ENCODE peak calls at places on chromosomes 1 and 21, in nine cellular contexts. M, O, Z, J, X, H, W, B and T are unnamed samples.

GRCh38 chr1:180614746-180615145 is 17.1 kb upstream of the XPR1 start:
- DNase-seq in B (no peak), W (no peak), O (no peak), M (no peak), J (no peak), X (no peak), Z (no peak), H (no peak), T (no peak)

GRCh38 chr1:219812086-219812485 is 116.3 kb downstream of the SLC30A10 start:
- DNase-seq in Z (no peak), O (no peak), X (no peak), H (no peak), M (no peak), B (no peak), J (no peak), W (no peak), T (no peak)

GRCh38 chr1:162633327-162633762 is 1.1 kb downstream of the DDR2 start:
- DNase-seq in B (no peak), W (peak), H (no peak), X (no peak), O (no peak), J (no peak), M (peak), Z (no peak), T (no peak)

GRCh38 chr1:186987769-186988168 is 159.0 kb downstream of the PLA2G4A start:
- DNase-seq in J (no peak), W (no peak), O (no peak), B (no peak), H (no peak), Z (no peak), M (no peak), X (no peak), T (no peak)

GRCh38 chr1:37391181-37391949 is 83.0 kb upstream of the ZC3H12A start:
- DNase-seq in O (no peak), W (peak), J (no peak), H (no peak), Z (no peak), X (peak), B (no peak), M (no peak), T (no peak)

GRCh38 chr1:101235696-101236545 is 898 bp upstream of the S1PR1 start:
- DNase-seq in W (peak), O (peak), B (peak), M (peak), H (no peak), Z (peak), J (no peak), X (peak), T (peak)

GRCh38 chr21:45980271-45980670 is 1.3 kb upstream of the COL6A1 start:
- DNase-seq in O (no peak), M (no peak), H (no peak), J (no peak), W (no peak), B (no peak), X (no peak), Z (no peak), T (no peak)

GRCh38 chr1:58249371-58249728 is 297.2 kb downstream of the OMA1 start:
- DNase-seq in W (no peak), Z (no peak), O (no peak), M (no peak), H (no peak), B (no peak), J (no peak), X (no peak), T (no peak)

GRCh38 chr1:75514270-75514669 is 96.6 kb downstream of the SLC44A5 start:
- DNase-seq in Z (no peak), J (no peak), M (no peak), H (no peak), O (no peak), B (no peak), X (no peak), W (no peak), T (no peak)

GRCh38 chr1:238018214-238018613 is 127.5 kb upstream of the ZP4 start:
- DNase-seq in H (no peak), J (no peak), W (no peak), Z (no peak), X (no peak), B (no peak), M (no peak), O (no peak), T (no peak)

GRCh38 chr1:38020361-38020760 is 7.8 kb downstream of the UTP11 start:
- DNase-seq in B (no peak), W (no peak), O (no peak), H (no peak), M (peak), J (no peak), Z (no peak), X (no peak), T (no peak)

GRCh38 chr1:65281846-65282245 is 27.5 kb upstream of the DNAJC6 start:
- DNase-seq in M (no peak), O (no peak), W (no peak), X (no peak), B (no peak), H (no peak), Z (no peak), J (no peak), T (no peak)

GRCh38 chr1:177256153-177256814 is 85.5 kb downstream of the BRINP2 start:
- DNase-seq in O (peak), M (peak), X (peak), Z (peak), B (no peak), H (peak), J (no peak), W (peak), T (peak)

GRCh38 chr1:31376374-31377134 is 3.7 kb upstream of the FABP3 start:
- DNase-seq in O (no peak), H (no peak), X (no peak), M (peak), B (no peak), J (no peak), W (peak), Z (peak), T (peak)

GRCh38 chr1:32334864-32335618 is 992 bp downstream of the MARCKSL1 start:
- DNase-seq in O (peak), M (peak), H (no peak), Z (peak), J (no peak), B (peak), X (peak), W (peak), T (peak)

GRCh38 chr1:185670187-185670627 is 64.0 kb upstream of the HMCN1 start:
- DNase-seq in X (peak), O (no peak), W (peak), B (peak), Z (no peak), H (no peak), M (peak), J (no peak), T (no peak)

GRCh38 chr1:198373376-198373775 is 167.1 kb downstream of the ATP6V1G3 start:
- DNase-seq in J (no peak), H (no peak), B (no peak), M (peak), O (no peak), W (peak), Z (no peak), X (no peak), T (no peak)

GRCh38 chr1:1358433-1359201 is at the start of gene MXRA8:
- DNase-seq in J (peak), W (peak), M (peak), B (peak), X (no peak), O (no peak), H (no peak), Z (peak), T (peak)

GRCh38 chr1:46687910-46688509 is 16.4 kb downstream of the TEX38 start:
- DNase-seq in X (no peak), B (no peak), J (no peak), O (no peak), Z (no peak), H (no peak), W (no peak), M (no peak), T (no peak)

GRCh38 chr1:160400284-160400645 is at the start of gene VANGL2:
- DNase-seq in W (peak), M (peak), O (peak), J (no peak), H (no peak), X (peak), B (peak), Z (peak), T (peak)

GRCh38 chr1:33234588-33234990 is 21.7 kb upstream of the ZNF362 start:
- DNase-seq in H (no peak), X (no peak), Z (no peak), M (no peak), W (no peak), O (no peak), B (no peak), J (no peak), T (no peak)

GRCh38 chr1:34364376-34364775 is 187.7 kb downstream of the C1orf94 start:
- DNase-seq in H (no peak), J (no peak), O (no peak), X (no peak), M (no peak), Z (no peak), W (no peak), B (no peak), T (no peak)

GRCh38 chr1:28129150-28129549 is 40.7 kb upstream of the EYA3 start:
- DNase-seq in J (no peak), O (no peak), M (peak), X (no peak), H (no peak), W (peak), B (no peak), Z (no peak), T (no peak)

GRCh38 chr1:170239445-170239844 is 93.7 kb downstream of the NTMT2 start:
- DNase-seq in M (no peak), W (no peak), J (no peak), B (no peak), O (no peak), H (no peak), Z (no peak), X (no peak), T (no peak)

GRCh38 chr1:201517631-201518030 is 10.7 kb upstream of the CSRP1 start:
- DNase-seq in J (no peak), B (no peak), O (no peak), M (peak), W (no peak), H (no peak), Z (no peak), X (no peak), T (no peak)

GRCh38 chr1:152143147-152143845 is 15.7 kb downstream of the RPTN start:
- DNase-seq in M (no peak), Z (no peak), X (no peak), O (no peak), H (no peak), J (no peak), B (no peak), W (no peak), T (no peak)

GRCh38 chr1:225877570-225877969 is 4.6 kb downstream of the TMEM63A start:
- DNase-seq in W (peak), J (no peak), Z (peak), M (peak), X (peak), O (peak), H (no peak), B (no peak), T (peak)

GRCh38 chr1:13935336-13935735 is 235.3 kb downstream of the PRDM2 start:
- DNase-seq in W (no peak), J (no peak), O (no peak), H (no peak), X (no peak), B (no peak), Z (no peak), M (no peak), T (no peak)

GRCh38 chr1:118335372-118335771 is 150.3 kb upstream of the SPAG17 start:
- DNase-seq in Z (no peak), O (no peak), X (no peak), W (peak), J (no peak), H (no peak), B (no peak), M (no peak), T (no peak)

GRCh38 chr1:2396059-2396458 is 4.4 kb downstream of the RER1 start:
- DNase-seq in J (no peak), Z (no peak), M (no peak), O (no peak), H (no peak), X (no peak), B (no peak), W (no peak), T (no peak)

GRCh38 chr1:59601032-59601431 is 213.7 kb upstream of the HOOK1 start:
- DNase-seq in J (peak), W (peak), B (no peak), Z (no peak), M (no peak), X (no peak), H (no peak), O (no peak), T (no peak)

GRCh38 chr1:29470087-29470787 is 233.9 kb downstream of the PTPRU start:
- DNase-seq in Z (no peak), B (no peak), J (no peak), M (no peak), X (no peak), O (peak), W (no peak), H (no peak), T (no peak)

GRCh38 chr1:206834711-206835110 is 30.7 kb upstream of the IL20 start:
- DNase-seq in B (no peak), Z (no peak), J (no peak), O (no peak), H (no peak), M (no peak), W (peak), X (no peak), T (no peak)

GRCh38 chr21:15207231-15207630 is 142.4 kb upstream of the NRIP1 start:
- DNase-seq in O (no peak), X (no peak), H (no peak), J (no peak), B (no peak), M (peak), Z (no peak), W (no peak), T (no peak)

GRCh38 chr1:79638382-79638781 is 631.9 kb upstream of the ADGRL4 start:
- DNase-seq in O (no peak), B (no peak), H (no peak), J (no peak), Z (no peak), X (no peak), M (no peak), W (no peak), T (no peak)

GRCh38 chr1:228190182-228190581 is 17.7 kb upstream of the OBSCN start:
- DNase-seq in W (no peak), M (no peak), Z (no peak), H (no peak), B (no peak), X (no peak), J (no peak), O (peak), T (no peak)

GRCh38 chr1:198605426-198605825 is 33.4 kb upstream of the PTPRC start:
- DNase-seq in B (peak), X (peak), M (no peak), J (no peak), Z (no peak), H (no peak), O (no peak), W (no peak), T (no peak)

GRCh38 chr1:177629526-177629925 is 340.3 kb downstream of the SEC16B start:
- DNase-seq in J (no peak), Z (no peak), H (no peak), W (peak), B (no peak), O (no peak), M (peak), X (no peak), T (no peak)

GRCh38 chr1:66400660-66401059 is 133.3 kb upstream of the SGIP1 start:
- DNase-seq in X (no peak), Z (no peak), O (no peak), W (no peak), B (no peak), J (no peak), M (no peak), H (no peak), T (no peak)
- H3K4me3 ChIP-seq in X (no peak), Z (no peak), O (no peak), W (no peak), B (no peak), J (no peak), M (no peak), H (no peak), T (no peak)

GRCh38 chr1:197198911-197199310 is 52.4 kb upstream of the ASPM start:
- DNase-seq in X (no peak), H (no peak), M (no peak), J (no peak), O (no peak), B (no peak), Z (no peak), W (no peak), T (no peak)

GRCh38 chr1:197200468-197200899 is 54.0 kb upstream of the ASPM start:
- DNase-seq in X (peak), H (no peak), W (peak), M (peak), Z (no peak), J (no peak), B (peak), O (no peak), T (no peak)

GRCh38 chr1:197197430-197197997 is 51.0 kb upstream of the ASPM start:
- DNase-seq in J (no peak), H (no peak), B (no peak), M (no peak), X (no peak), Z (no peak), W (no peak), O (no peak), T (no peak)

GRCh38 chr1:197198333-197198732 is 51.9 kb upstream of the ASPM start:
- DNase-seq in J (no peak), O (no peak), Z (no peak), B (no peak), W (no peak), X (no peak), H (no peak), M (no peak), T (no peak)

DNA sequence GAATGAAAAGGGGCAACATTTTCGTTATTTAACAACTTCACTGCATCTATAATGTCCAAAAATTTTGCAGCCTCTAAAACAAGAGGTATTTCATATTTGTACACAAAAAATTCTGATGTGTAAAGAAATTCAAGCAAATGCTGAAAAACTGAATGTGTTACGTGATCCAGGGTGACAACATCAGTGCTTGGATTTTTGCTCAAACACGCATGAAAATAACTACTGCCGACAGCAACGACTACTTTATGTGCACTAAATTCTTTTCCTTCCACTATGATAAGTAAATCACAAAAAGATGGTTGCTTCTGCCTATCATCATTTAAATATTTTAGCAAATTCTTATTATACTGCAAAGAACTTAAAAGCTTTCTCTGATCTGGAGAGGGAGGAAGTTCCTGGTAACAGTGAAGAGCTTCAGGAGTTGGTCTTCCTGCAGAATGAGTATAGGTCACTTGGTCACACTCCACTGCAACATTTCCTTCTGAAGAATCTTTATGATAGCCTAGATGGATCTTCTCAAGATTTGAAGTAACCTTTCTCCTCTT is 53.5 kb upstream of the ASPM start:
- DNase-seq in X (peak), M (no peak), W (peak), Z (no peak), B (no peak), J (no peak), H (no peak), O (no peak), T (no peak)
- TF ChIP-seq CTCF in X (no peak), M (no peak), W (no peak), Z (no peak), B (no peak), J (no peak), H (no peak), O (no peak), T (no peak)

GRCh38 chr1:110341872-110342331 is 2.7 kb downstream of the RBM15 start:
- DNase-seq in J (no peak), M (no peak), B (no peak), H (no peak), Z (no peak), X (no peak), O (no peak), W (no peak), T (no peak)
- H3K4me3 ChIP-seq in J (peak), M (peak), B (peak), H (peak), Z (peak), X (peak), O (peak), W (peak), T (peak)

GRCh38 chr1:93631626-93632365 is 49.8 kb downstream of the BCAR3 start:
- DNase-seq in Z (peak), M (peak), J (no peak), B (no peak), W (peak), H (no peak), X (peak), O (no peak), T (no peak)
- TF ChIP-seq CTCF in Z (peak), M (peak), J (no peak), B (no peak), W (peak), H (peak), X (no peak), O (no peak), T (peak)